ENCODE peak calls at places on chromosomes 16 and 17, in six cellular contexts. V is upper lobe of left lung, W is A673, O is fibroblast of pulmonary artery, I is cardiac fibroblast, Q is GM12865. U is an unnamed sample.

GRCh38 chr17:76709077-76709950 is 1.5 kb downstream of the MXRA7 start:
- DNase-seq in I (peak; percentile 96), Q (no peak), V (peak; percentile 55), O (peak; percentile 95), W (peak; percentile 92), U (peak; percentile 88)

GRCh38 chr17:64779344-64780095 is 117.4 kb upstream of the SMURF2 start:
- DNase-seq in W (no peak), V (peak; percentile 43), O (no peak), Q (no peak), I (no peak), U (no peak)

GRCh38 chr16:85361441-85362118 is 249.3 kb upstream of the CIBAR2 start:
- DNase-seq in V (peak; percentile 93), O (no peak), W (no peak), Q (no peak), I (no peak), U (no peak)

GRCh38 chr16:69039333-69039941 is 66.0 kb upstream of the HAS3 start:
- DNase-seq in O (peak; percentile 74), I (peak; percentile 50), V (no peak), Q (no peak), W (peak; percentile 70), U (peak; percentile 30)

GRCh38 chr16:14501331-14502255 is 128.5 kb downstream of the PARN start:
- DNase-seq in O (peak; percentile 97), I (peak; percentile 98), Q (peak; percentile 74), V (peak; percentile 91), W (peak; percentile 83), U (peak; percentile 96)

GRCh38 chr16:85610446-85611204 is 2.5 kb upstream of the GSE1 start:
- DNase-seq in Q (peak; percentile 89), V (peak; percentile 93), W (peak; percentile 96), O (peak; percentile 74), I (peak; percentile 78), U (peak; percentile 84)

GRCh38 chr17:57256708-57257112 is 387 bp downstream of the MSI2 start:
- DNase-seq in V (no peak), O (peak; percentile 17), W (peak; percentile 42), I (peak; percentile 22), Q (peak; percentile 51), U (peak; percentile 36)

GRCh38 chr17:28497931-28498330 is 8.2 kb upstream of the FOXN1 start:
- DNase-seq in W (no peak), I (no peak), V (peak; percentile 54), O (no peak), Q (no peak), U (peak; percentile 73)

GRCh38 chr17:30345527-30346075 is 11.7 kb upstream of the TMIGD1 start:
- DNase-seq in W (no peak), I (peak; percentile 27), O (peak; percentile 22), Q (peak; percentile 56), V (no peak), U (peak; percentile 69)

GRCh38 chr17:69473801-69474170 is 59.3 kb downstream of the MAP2K6 start:
- DNase-seq in V (no peak), Q (no peak), O (peak; percentile 2), W (no peak), I (no peak), U (no peak)

GRCh38 chr16:2042171-2042570 is 5.5 kb downstream of the NTHL1 start:
- DNase-seq in Q (no peak), O (no peak), W (no peak), V (peak; percentile 93), I (no peak), U (no peak)

GRCh38 chr16:12459401-12459791 is 344.3 kb downstream of the CPPED1 start:
- DNase-seq in V (peak; percentile 73), Q (peak; percentile 7), I (no peak), W (no peak), O (no peak), U (no peak)

GRCh38 chr17:81044764-81045589 is 10.0 kb downstream of the BAIAP2 start:
- DNase-seq in V (peak; percentile 65), I (peak; percentile 68), Q (no peak), W (peak; percentile 33), O (peak; percentile 80), U (no peak)

GRCh38 chr16:585351-585750 is 4.5 kb upstream of the RAB40C start:
- DNase-seq in O (no peak), Q (no peak), W (no peak), V (peak; percentile 45), I (no peak), U (no peak)

GRCh38 chr16:70391881-70392481 is 45.3 kb downstream of the DDX19A start:
- DNase-seq in Q (no peak), V (no peak), I (peak; percentile 47), O (peak; percentile 43), W (no peak), U (peak; percentile 73)

GRCh38 chr17:80903041-80903611 is 88.5 kb upstream of the CHMP6 start:
- DNase-seq in Q (no peak), V (no peak), I (no peak), W (no peak), O (no peak), U (no peak)

GRCh38 chr16:31221357-31222160 is 4.6 kb upstream of the PYDC1 start:
- DNase-seq in W (no peak), I (no peak), V (no peak), O (no peak), Q (no peak), U (no peak)

GRCh38 chr17:419073-419735 is 66.6 kb upstream of the RPH3AL start:
- DNase-seq in O (no peak), Q (no peak), I (no peak), W (no peak), V (no peak), U (no peak)

GRCh38 chr16:24257965-24258364 is 1.8 kb downstream of the CACNG3 start:
- DNase-seq in Q (no peak), V (no peak), W (peak; percentile 88), O (no peak), I (no peak), U (no peak)

GRCh38 chr16:53668869-53669268 is 34.8 kb downstream of the RPGRIP1L start:
- DNase-seq in O (peak; percentile 39), V (no peak), W (no peak), Q (no peak), I (peak; percentile 37), U (no peak)

GRCh38 chr17:76444518-76445311 is 8.2 kb downstream of the UBE2O start:
- DNase-seq in W (peak; percentile 46), I (no peak), V (no peak), Q (peak; percentile 51), O (peak; percentile 36), U (no peak)

GRCh38 chr16:67110136-67110847 is 551 bp downstream of the PHAF1 start:
- DNase-seq in V (peak; percentile 47), I (no peak), O (no peak), Q (no peak), W (no peak), U (no peak)

GRCh38 chr17:45371414-45372324 is 54.8 kb upstream of the MAP3K14 start:
- DNase-seq in V (peak; percentile 90), Q (no peak), O (peak; percentile 97), I (peak; percentile 98), W (peak; percentile 82), U (peak; percentile 96)

GRCh38 chr17:17645961-17646360 is 35.3 kb upstream of the RAI1 start:
- DNase-seq in O (peak; percentile 19), W (no peak), Q (no peak), V (no peak), I (peak; percentile 64), U (no peak)

GRCh38 chr17:76146053-76146875 is 5.2 kb upstream of the FOXJ1 start:
- DNase-seq in V (no peak), W (no peak), I (no peak), O (no peak), Q (no peak), U (no peak)

GRCh38 chr16:69709456-69710084 is 16.8 kb downstream of the NQO1 start:
- DNase-seq in I (peak; percentile 82), W (peak; percentile 81), O (peak; percentile 81), Q (peak; percentile 56), V (no peak), U (peak; percentile 70)

GRCh38 chr16:69513180-69513966 is 52.4 kb upstream of the NFAT5 start:
- DNase-seq in Q (no peak), I (peak; percentile 16), W (no peak), O (no peak), V (no peak), U (peak; percentile 97)

GRCh38 chr17:6381526-6382135 is 53.3 kb downstream of the AIPL1 start:
- DNase-seq in W (peak; percentile 66), I (no peak), V (no peak), Q (no peak), O (no peak), U (no peak)

GRCh38 chr17:29461807-29462206 is 71.6 kb downstream of the TAOK1 start:
- DNase-seq in O (no peak), I (no peak), V (no peak), Q (no peak), W (no peak), U (no peak)

GRCh38 chr17:57045868-57046671 is 39.0 kb upstream of the AKAP1 start:
- DNase-seq in I (no peak), V (peak; percentile 33), O (no peak), Q (peak; percentile 44), W (no peak), U (no peak)

GRCh38 chr16:60329110-60329509 is 1595.0 kb upstream of the GOT2 start:
- DNase-seq in Q (peak; percentile 4), O (no peak), I (no peak), W (no peak), V (no peak), U (peak; percentile 54)

GRCh38 chr16:23155445-23156049 is 6.3 kb upstream of the USP31 start:
- DNase-seq in V (no peak), Q (peak; percentile 22), I (peak; percentile 33), O (peak; percentile 29), W (peak; percentile 44), U (no peak)

GRCh38 chr17:77654296-77654695 is 304.2 kb upstream of the TNRC6C start:
- DNase-seq in W (no peak), I (no peak), Q (no peak), V (no peak), O (no peak), U (no peak)

GRCh38 chr16:80804451-80805383 is at the start of gene CDYL2:
- DNase-seq in V (peak; percentile 64), Q (peak; percentile 70), W (peak; percentile 11), O (peak; percentile 31), I (peak; percentile 51), U (peak; percentile 44)

GRCh38 chr17:7259555-7259889 is 2.8 kb downstream of the CLDN7 start:
- DNase-seq in V (no peak), W (no peak), I (no peak), Q (no peak), O (no peak), U (no peak)

GRCh38 chr16:49533436-49533835 is 159.8 kb downstream of the C16orf78 start:
- DNase-seq in I (no peak), Q (no peak), O (no peak), W (no peak), V (no peak), U (no peak)
- H3K4me3 ChIP-seq in I (no peak overlapping the region), Q (no peak overlapping the region), O (no peak overlapping the region), W (no peak overlapping the region), V (no peak overlapping the region), U (no peak overlapping the region)

GRCh38 chr16:81816351-81816750 is 37.3 kb downstream of the PLCG2 start:
- DNase-seq in Q (peak; percentile 64), I (no peak), V (no peak), O (no peak), W (no peak), U (no peak)
- H3K4me3 ChIP-seq in Q (peak overlapping the region; percentile 64), I (no peak overlapping the region), V (no peak overlapping the region), O (no peak overlapping the region), W (no peak overlapping the region), U (no peak overlapping the region)

GRCh38 chr16:10888320-10888937 is 11.4 kb downstream of the CIITA start:
- DNase-seq in W (no peak), I (no peak), O (no peak), Q (peak; percentile 26), V (no peak), U (no peak)
- H3K4me3 ChIP-seq in W (no peak overlapping the region), I (no peak overlapping the region), O (no peak overlapping the region), Q (no peak overlapping the region), V (no peak overlapping the region), U (no peak overlapping the region)

GRCh38 chr16:21117567-21117966 is 33.1 kb downstream of the DNAH3 start:
- DNase-seq in Q (no peak), I (no peak), W (no peak), V (no peak), O (no peak), U (peak; percentile 58)
- H3K4me3 ChIP-seq in Q (no peak overlapping the region), I (no peak overlapping the region), W (no peak overlapping the region), V (no peak overlapping the region), O (no peak overlapping the region), U (no peak overlapping the region)